ENCODE peak calls at places on chromosome 7, in four cellular contexts. One of them, this sample, is unnamed.

GRCh38 chr7:128830231-128831177 is at the start of gene FLNC:
- DNase-seq in CD8-positive, alpha-beta T cell: no peak
- DNase-seq in lung: no peak
- DNase-seq in progenitor cell of endocrine pancreas: no peak
- DNase-seq in this sample: no peak

GRCh38 chr7:71131256-71131752 is 640 bp upstream of the GALNT17 start:
- DNase-seq in progenitor cell of endocrine pancreas: peak; percentile 65
- DNase-seq in CD8-positive, alpha-beta T cell: no peak
- DNase-seq in lung: no peak
- DNase-seq in this sample: peak; percentile 54

GRCh38 chr7:149776305-149776704 is 2.9 kb upstream of the ZNF467 start:
- DNase-seq in lung: peak; percentile 73
- DNase-seq in CD8-positive, alpha-beta T cell: no peak
- DNase-seq in progenitor cell of endocrine pancreas: no peak
- DNase-seq in this sample: no peak

GRCh38 chr7:42235734-42236133 is 1.3 kb downstream of the GLI3 start:
- DNase-seq in progenitor cell of endocrine pancreas: no peak
- DNase-seq in CD8-positive, alpha-beta T cell: no peak
- DNase-seq in lung: no peak
- DNase-seq in this sample: no peak

GRCh38 chr7:17941171-17941490 is 837 bp upstream of the SNX13 start:
- DNase-seq in lung: no peak
- DNase-seq in CD8-positive, alpha-beta T cell: no peak
- DNase-seq in progenitor cell of endocrine pancreas: no peak
- DNase-seq in this sample: no peak

GRCh38 chr7:132680590-132680989 is 104.3 kb upstream of the PLXNA4 start:
- DNase-seq in lung: no peak
- DNase-seq in progenitor cell of endocrine pancreas: no peak
- DNase-seq in CD8-positive, alpha-beta T cell: no peak
- DNase-seq in this sample: no peak

GRCh38 chr7:129855234-129855673 is 97.5 kb downstream of the UBE2H start:
- DNase-seq in progenitor cell of endocrine pancreas: no peak
- DNase-seq in CD8-positive, alpha-beta T cell: no peak
- DNase-seq in lung: no peak
- DNase-seq in this sample: no peak

GRCh38 chr7:128166603-128167315 is 74.3 kb upstream of the LEP start:
- DNase-seq in lung: no peak
- DNase-seq in CD8-positive, alpha-beta T cell: no peak
- DNase-seq in progenitor cell of endocrine pancreas: peak; percentile 45
- DNase-seq in this sample: no peak

GRCh38 chr7:83550100-83550499 is 98.8 kb downstream of the SEMA3E start:
- DNase-seq in CD8-positive, alpha-beta T cell: no peak
- DNase-seq in progenitor cell of endocrine pancreas: no peak
- DNase-seq in lung: no peak
- DNase-seq in this sample: no peak

DNA sequence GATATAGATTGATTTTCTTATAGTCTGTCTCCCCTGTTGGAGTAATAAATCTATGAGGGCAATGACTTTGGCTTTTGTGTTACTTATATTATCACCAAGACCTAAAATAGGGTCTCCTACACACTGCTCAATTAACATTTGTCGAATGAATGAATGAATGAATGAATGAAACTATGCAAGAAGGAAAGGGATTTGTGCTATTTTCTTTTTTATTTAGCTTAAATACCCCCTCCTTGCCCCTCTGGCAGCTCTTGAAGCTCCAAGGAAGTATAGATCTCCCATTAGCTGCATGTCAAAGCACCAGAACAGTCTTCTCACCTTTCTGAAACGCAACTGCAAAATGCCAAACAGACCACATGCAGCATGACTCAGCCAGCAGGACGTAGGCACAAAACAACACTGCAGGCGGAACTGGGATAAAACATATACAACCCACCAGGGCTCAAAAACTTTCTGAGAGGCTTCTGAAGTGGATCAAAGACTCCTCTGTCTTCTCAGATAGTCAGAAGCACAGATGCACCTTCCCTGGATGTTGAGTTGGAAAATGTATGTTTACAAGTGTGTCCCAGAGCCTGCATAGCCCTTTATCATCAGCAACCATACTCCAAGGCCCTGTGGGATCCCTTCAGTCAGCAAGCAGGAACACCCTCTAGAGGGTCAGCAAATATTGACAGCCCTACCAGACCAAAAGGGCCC is 187.8 kb downstream of the NPSR1 start:
- DNase-seq in progenitor cell of endocrine pancreas: no peak
- DNase-seq in CD8-positive, alpha-beta T cell: no peak
- DNase-seq in lung: peak; percentile 5
- DNase-seq in this sample: no peak
- TF ChIP-seq CTCF in progenitor cell of endocrine pancreas: no peak
- TF ChIP-seq CTCF in CD8-positive, alpha-beta T cell: no peak
- TF ChIP-seq CTCF in lung: no peak
- TF ChIP-seq CTCF in this sample: no peak

DNA sequence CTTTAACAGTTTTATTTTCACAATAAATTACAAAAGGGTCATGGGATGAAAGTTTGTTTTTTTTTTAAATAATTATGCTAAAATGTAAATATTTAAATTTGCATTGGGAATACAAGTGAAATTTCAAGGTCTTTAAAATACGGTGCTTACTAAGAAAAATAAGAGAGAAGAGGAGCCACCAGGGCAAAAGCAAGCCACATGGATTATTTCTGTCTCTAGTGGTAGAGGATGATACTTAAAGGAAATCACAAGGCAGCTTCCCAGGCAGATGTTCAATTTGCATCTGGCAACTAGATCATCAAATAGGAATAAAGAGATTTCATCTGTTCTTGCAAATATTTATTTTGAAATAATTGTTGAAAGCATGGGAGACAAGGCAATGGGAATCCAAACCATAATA is 111.1 kb downstream of the MDFIC start:
- DNase-seq in lung: no peak
- DNase-seq in progenitor cell of endocrine pancreas: no peak
- DNase-seq in CD8-positive, alpha-beta T cell: no peak
- DNase-seq in this sample: no peak
- TF ChIP-seq CTCF in lung: no peak
- TF ChIP-seq CTCF in progenitor cell of endocrine pancreas: no peak
- TF ChIP-seq CTCF in CD8-positive, alpha-beta T cell: no peak
- TF ChIP-seq CTCF in this sample: no peak

DNA sequence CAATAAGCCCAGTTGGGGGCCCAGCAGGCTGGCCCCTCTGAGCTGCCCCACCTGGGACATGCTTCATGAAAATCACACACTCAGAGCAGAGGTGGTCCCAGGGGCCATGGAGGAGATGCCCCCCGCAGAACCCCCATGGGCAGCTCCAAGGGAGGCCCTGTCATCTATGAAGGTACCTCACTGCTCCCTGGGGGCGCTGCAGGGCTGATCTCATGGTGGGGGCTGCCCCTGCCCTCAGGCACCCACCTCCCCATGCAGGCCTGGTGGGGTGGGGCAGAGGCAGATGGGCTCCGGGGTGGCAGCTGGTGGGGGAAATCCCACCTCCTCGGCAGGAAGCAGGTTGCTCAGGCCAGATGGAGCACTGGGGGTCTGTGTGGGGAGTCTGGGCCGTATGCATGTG is 60.5 kb downstream of the YKT6 start:
- DNase-seq in CD8-positive, alpha-beta T cell: no peak
- DNase-seq in progenitor cell of endocrine pancreas: no peak
- DNase-seq in lung: no peak
- DNase-seq in this sample: no peak
- TF ChIP-seq CTCF in CD8-positive, alpha-beta T cell: no peak
- TF ChIP-seq CTCF in progenitor cell of endocrine pancreas: no peak
- TF ChIP-seq CTCF in lung: no peak
- TF ChIP-seq CTCF in this sample: no peak

GRCh38 chr7:75971961-75972763 is 22.2 kb downstream of the TMEM120A start:
- DNase-seq in progenitor cell of endocrine pancreas: no peak
- DNase-seq in lung: no peak
- DNase-seq in CD8-positive, alpha-beta T cell: no peak
- DNase-seq in this sample: no peak
- TF ChIP-seq CTCF in progenitor cell of endocrine pancreas: peak; percentile 31
- TF ChIP-seq CTCF in lung: no peak
- TF ChIP-seq CTCF in CD8-positive, alpha-beta T cell: no peak
- TF ChIP-seq CTCF in this sample: no peak

GRCh38 chr7:99451936-99452335 is 13.2 kb downstream of the CPSF4 start:
- DNase-seq in CD8-positive, alpha-beta T cell: no peak
- DNase-seq in lung: no peak
- DNase-seq in progenitor cell of endocrine pancreas: no peak
- DNase-seq in this sample: no peak

GRCh38 chr7:99446096-99446495 is 7.4 kb downstream of the CPSF4 start:
- DNase-seq in CD8-positive, alpha-beta T cell: no peak
- DNase-seq in progenitor cell of endocrine pancreas: no peak
- DNase-seq in lung: no peak
- DNase-seq in this sample: no peak

GRCh38 chr7:99452541-99452940 is 13.4 kb downstream of the ATP5MF start:
- DNase-seq in CD8-positive, alpha-beta T cell: no peak
- DNase-seq in lung: no peak
- DNase-seq in progenitor cell of endocrine pancreas: no peak
- DNase-seq in this sample: no peak

GRCh38 chr7:99448855-99449254 is 10.1 kb downstream of the CPSF4 start:
- DNase-seq in lung: no peak
- DNase-seq in CD8-positive, alpha-beta T cell: no peak
- DNase-seq in progenitor cell of endocrine pancreas: no peak
- DNase-seq in this sample: no peak

GRCh38 chr7:99447943-99448342 is 9.2 kb downstream of the CPSF4 start:
- DNase-seq in CD8-positive, alpha-beta T cell: no peak
- DNase-seq in lung: no peak
- DNase-seq in progenitor cell of endocrine pancreas: no peak
- DNase-seq in this sample: no peak
- TF ChIP-seq CTCF in CD8-positive, alpha-beta T cell: no peak
- TF ChIP-seq CTCF in lung: no peak
- TF ChIP-seq CTCF in progenitor cell of endocrine pancreas: peak; percentile 22
- TF ChIP-seq CTCF in this sample: no peak